ENCODE peak calls at places on chromosomes 7 and 10, in six cellular contexts. L, K, V, B, J and X are unnamed samples.

GRCh38 chr10:76034236-76035009 is 603.0 kb downstream of the LRMDA start:
- DNase-seq in L (no peak), J (peak), V (no peak), B (no peak), K (no peak), X (no peak)

GRCh38 chr10:116138897-116139296 is 134.1 kb downstream of the GFRA1 start:
- DNase-seq in B (no peak), K (no peak), J (no peak), V (no peak), L (no peak), X (no peak)

GRCh38 chr10:80356563-80356999 is at the start of the genes DYDC1 and DYDC2:
- DNase-seq in L (peak), K (no peak), J (peak), B (no peak), V (no peak), X (no peak)

GRCh38 chr7:111855842-111856227 is 293.5 kb upstream of the IMMP2L start:
- DNase-seq in K (no peak), B (no peak), J (peak), V (no peak), L (no peak), X (peak)

GRCh38 chr7:157813053-157813452 is 476.2 kb downstream of the DNAJB6 start:
- DNase-seq in B (no peak), V (no peak), J (no peak), L (peak), K (no peak), X (no peak)

GRCh38 chr10:73493781-73494180 is 2.0 kb downstream of the PPP3CB start:
- DNase-seq in B (peak), V (no peak), K (no peak), L (no peak), J (no peak), X (no peak)

GRCh38 chr7:155778349-155778748 is 33.9 kb downstream of the SHH start:
- DNase-seq in B (no peak), V (no peak), L (no peak), J (no peak), K (no peak), X (no peak)

GRCh38 chr10:70807566-70807965 is 8.2 kb upstream of the SGPL1 start:
- DNase-seq in J (no peak), K (no peak), V (no peak), L (no peak), B (no peak), X (no peak)

GRCh38 chr7:38840736-38841460 is 68.1 kb downstream of the VPS41 start:
- DNase-seq in L (no peak), B (no peak), V (no peak), J (no peak), K (peak), X (peak)

GRCh38 chr10:11846542-11846941 is 23.4 kb downstream of the PROSER2 start:
- DNase-seq in L (peak), K (peak), B (no peak), J (no peak), V (no peak), X (no peak)

GRCh38 chr10:30855131-30855530 is 176.5 kb downstream of the ZNF438 start:
- DNase-seq in B (no peak), V (no peak), K (no peak), J (no peak), L (no peak), X (no peak)

GRCh38 chr7:117111532-117111931 is 158.2 kb downstream of the ST7 start:
- DNase-seq in J (no peak), K (no peak), B (no peak), V (no peak), L (no peak), X (no peak)

GRCh38 chr10:78756604-78757442 is 311.9 kb upstream of the ZMIZ1 start:
- DNase-seq in L (peak), K (peak), V (no peak), B (peak), J (no peak), X (peak)

GRCh38 chr7:151631968-151632749 is 112.5 kb upstream of the RHEB start:
- DNase-seq in B (peak), V (peak), K (peak), L (peak), J (peak), X (peak)

GRCh38 chr7:57348646-57349269 is 101.2 kb upstream of the ZNF716 start:
- DNase-seq in K (no peak), L (no peak), J (no peak), B (no peak), V (no peak), X (no peak)

GRCh38 chr7:96778263-96778662 is 68.6 kb upstream of the SEM1 start:
- DNase-seq in V (no peak), L (no peak), B (no peak), K (no peak), J (no peak), X (no peak)

GRCh38 chr7:27647052-27647451 is 15.6 kb downstream of the HIBADH start:
- DNase-seq in J (no peak), B (peak), L (no peak), V (no peak), K (no peak), X (peak)

GRCh38 chr7:144606231-144606630 is 202.7 kb upstream of the NOBOX start:
- DNase-seq in L (no peak), V (no peak), B (no peak), J (no peak), K (no peak), X (no peak)

GRCh38 chr7:80499350-80499955 is 12.4 kb downstream of the GNAT3 start:
- DNase-seq in V (no peak), L (no peak), B (no peak), K (peak), J (peak), X (peak)

GRCh38 chr7:50359995-50360925 is 55.7 kb downstream of the IKZF1 start:
- DNase-seq in B (no peak), L (no peak), V (peak), J (no peak), K (no peak), X (no peak)

GRCh38 chr7:130141161-130141857 is 63.9 kb downstream of the TMEM209 start:
- DNase-seq in V (no peak), B (no peak), K (no peak), L (peak), J (peak), X (peak)

GRCh38 chr10:16227674-16228073 is 209.1 kb upstream of the PTER start:
- DNase-seq in B (no peak), J (no peak), V (no peak), K (no peak), L (no peak), X (no peak)

GRCh38 chr10:51010977-51011376 is 63.3 kb upstream of the PRKG1 start:
- DNase-seq in V (no peak), L (no peak), B (peak), K (no peak), J (peak), X (peak)

GRCh38 chr7:108178393-108178792 is 48.2 kb upstream of the LAMB4 start:
- DNase-seq in J (no peak), K (no peak), B (no peak), L (no peak), V (no peak), X (peak)

GRCh38 chr10:59283456-59284082 is 78.8 kb downstream of the FAM13C start:
- DNase-seq in L (no peak), V (no peak), K (no peak), J (peak), B (no peak), X (no peak)

GRCh38 chr10:11810313-11810766 is 12.8 kb upstream of the PROSER2 start:
- DNase-seq in V (no peak), L (no peak), K (no peak), J (no peak), B (no peak), X (peak)

GRCh38 chr10:126226205-126226604 is 162.1 kb downstream of the ADAM12 start:
- DNase-seq in V (no peak), B (no peak), L (no peak), J (no peak), K (no peak), X (no peak)

GRCh38 chr10:73965890-73966768 is 31.8 kb upstream of the VCL start:
- DNase-seq in L (peak), J (peak), V (no peak), B (peak), K (peak), X (peak)

GRCh38 chr7:159094030-159094740 is 50.5 kb downstream of the VIPR2 start:
- DNase-seq in V (no peak), B (no peak), K (no peak), J (no peak), L (peak), X (no peak)

GRCh38 chr10:75487087-75487784 is 55.8 kb downstream of the LRMDA start:
- DNase-seq in B (no peak), L (no peak), V (no peak), J (no peak), K (no peak), X (no peak)

GRCh38 chr7:19242246-19242645 is 97.0 kb upstream of the FERD3L start:
- DNase-seq in J (no peak), K (no peak), L (no peak), B (no peak), V (no peak), X (no peak)

GRCh38 chr7:66421830-66422229 is 206.9 kb upstream of the KCTD7 start:
- DNase-seq in B (no peak), L (no peak), V (no peak), J (peak), K (no peak), X (no peak)

GRCh38 chr7:127983804-127984332 is 47.4 kb downstream of the LRRC4 start:
- DNase-seq in L (no peak), J (no peak), B (no peak), V (no peak), K (no peak), X (no peak)

GRCh38 chr7:75698358-75698757 is 40.4 kb downstream of the HIP1 start:
- DNase-seq in V (no peak), B (no peak), L (peak), K (no peak), J (no peak), X (no peak)

GRCh38 chr10:75744242-75744641 is 312.8 kb downstream of the LRMDA start:
- DNase-seq in J (no peak), V (no peak), B (no peak), K (no peak), L (no peak), X (no peak)

GRCh38 chr7:111090834-111091233 is at the start of gene LRRN3:
- DNase-seq in L (no peak), B (no peak), J (peak), K (no peak), V (no peak), X (no peak)

GRCh38 chr7:95046494-95047240 is 139.3 kb downstream of the PPP1R9A start:
- DNase-seq in J (no peak), B (no peak), K (no peak), V (no peak), L (no peak), X (no peak)

GRCh38 chr10:133405844-133406527 is 12.0 kb downstream of the MTG1 start:
- DNase-seq in K (no peak), V (no peak), L (no peak), B (no peak), J (no peak), X (no peak)

GRCh38 chr10:68331455-68332258 is at the start of gene HNRNPH3:
- DNase-seq in K (peak), V (peak), L (peak), J (peak), B (peak), X (peak)